ENCODE peak calls at places on chromosomes 2 and 18, in five cellular contexts. One of them, this sample, is unnamed.

GRCh38 chr2:191598296-191598695 is 79.6 kb upstream of the NABP1 start:
- DNase-seq in CD8-positive, alpha-beta memory T cell: no peak
- DNase-seq in astrocyte of the spinal cord: no peak
- DNase-seq in COR-L47: no peak
- DNase-seq in NCI-H2081: no peak
- DNase-seq in this sample: no peak

GRCh38 chr2:162153608-162154224 is 1.7 kb upstream of the GCG start:
- DNase-seq in CD8-positive, alpha-beta memory T cell: peak; percentile 32
- DNase-seq in astrocyte of the spinal cord: peak; percentile 49
- DNase-seq in COR-L47: peak; percentile 43
- DNase-seq in NCI-H2081: peak; percentile 66
- DNase-seq in this sample: no peak

GRCh38 chr18:70418551-70419311 is 129.9 kb downstream of the SOCS6 start:
- DNase-seq in CD8-positive, alpha-beta memory T cell: no peak
- DNase-seq in astrocyte of the spinal cord: no peak
- DNase-seq in COR-L47: no peak
- DNase-seq in NCI-H2081: no peak
- DNase-seq in this sample: no peak

GRCh38 chr2:236578980-236579745 is 9.5 kb downstream of the ACKR3 start:
- DNase-seq in CD8-positive, alpha-beta memory T cell: no peak
- DNase-seq in astrocyte of the spinal cord: no peak
- DNase-seq in COR-L47: no peak
- DNase-seq in NCI-H2081: no peak
- DNase-seq in this sample: no peak

GRCh38 chr2:237533668-237534138 is 32.7 kb upstream of the PRLH start:
- DNase-seq in CD8-positive, alpha-beta memory T cell: no peak
- DNase-seq in astrocyte of the spinal cord: no peak
- DNase-seq in COR-L47: peak; percentile 63
- DNase-seq in NCI-H2081: no peak
- DNase-seq in this sample: no peak

GRCh38 chr18:58454406-58455061 is 174.4 kb downstream of the ALPK2 start:
- DNase-seq in CD8-positive, alpha-beta memory T cell: no peak
- DNase-seq in astrocyte of the spinal cord: no peak
- DNase-seq in COR-L47: no peak
- DNase-seq in NCI-H2081: no peak
- DNase-seq in this sample: no peak

GRCh38 chr2:127096280-127096679 is 10.7 kb downstream of the BIN1 start:
- DNase-seq in CD8-positive, alpha-beta memory T cell: no peak
- DNase-seq in astrocyte of the spinal cord: no peak
- DNase-seq in COR-L47: no peak
- DNase-seq in NCI-H2081: no peak
- DNase-seq in this sample: no peak

GRCh38 chr2:118860506-118860905 is 13.1 kb upstream of the EN1 start:
- DNase-seq in CD8-positive, alpha-beta memory T cell: no peak
- DNase-seq in astrocyte of the spinal cord: no peak
- DNase-seq in COR-L47: no peak
- DNase-seq in NCI-H2081: no peak
- DNase-seq in this sample: no peak

GRCh38 chr2:220077488-220077887 is 450.1 kb downstream of the SLC4A3 start:
- DNase-seq in CD8-positive, alpha-beta memory T cell: no peak
- DNase-seq in astrocyte of the spinal cord: peak; percentile 72
- DNase-seq in COR-L47: no peak
- DNase-seq in NCI-H2081: no peak
- DNase-seq in this sample: no peak

GRCh38 chr2:118786691-118787090 is 60.8 kb downstream of the EN1 start:
- DNase-seq in CD8-positive, alpha-beta memory T cell: no peak
- DNase-seq in astrocyte of the spinal cord: no peak
- DNase-seq in COR-L47: no peak
- DNase-seq in NCI-H2081: no peak
- DNase-seq in this sample: no peak

GRCh38 chr18:31498450-31499156 is 626 bp downstream of the DSG2 start:
- DNase-seq in CD8-positive, alpha-beta memory T cell: no peak
- DNase-seq in astrocyte of the spinal cord: peak; percentile 19
- DNase-seq in COR-L47: no peak
- DNase-seq in NCI-H2081: peak; percentile 12
- DNase-seq in this sample: no peak